ENCODE peak calls at places on chromosome 4, in nine cellular contexts. R is transverse colon, Y is HCT116, D is SK-N-SH, C is H1, I is HepG2, B is upper lobe of left lung, T is spleen, N is stomach. S is an unnamed sample. For H3K9me3, the result is how much of the 10 kb centered on the place peaks cover.

GRCh38 chr4:85113706-85114105 is 147.2 kb upstream of the WDFY3 start:
- DNase-seq in D (no peak), R (no peak), Y (no peak), B (no peak), C (no peak), N (no peak), I (no peak), T (no peak), S (no peak)

GRCh38 chr4:76698141-76698540 is 199.8 kb downstream of the SOWAHB start:
- DNase-seq in B (no peak), I (no peak), N (no peak), T (no peak), D (no peak), Y (no peak), C (no peak), R (no peak), S (no peak)

GRCh38 chr4:141391293-141391692 is 170.6 kb downstream of the ZNF330 start:
- DNase-seq in B (no peak), D (no peak), N (no peak), C (no peak), Y (no peak), R (no peak), T (no peak), I (no peak), S (no peak)

GRCh38 chr4:75916091-75916661 is 13.9 kb upstream of the PPEF2 start:
- DNase-seq in D (peak), R (peak), Y (peak), C (no peak), B (no peak), I (peak), T (no peak), N (no peak), S (no peak)

GRCh38 chr4:180156684-180157083 is 2086.5 kb upstream of the TENM3 start:
- DNase-seq in Y (no peak), R (no peak), I (no peak), B (no peak), N (no peak), T (no peak), D (no peak), C (no peak), S (no peak)

GRCh38 chr4:126405369-126405982 is 1090.7 kb downstream of the FAT4 start:
- DNase-seq in D (no peak), N (no peak), T (no peak), I (peak), Y (no peak), B (no peak), C (no peak), R (no peak), S (no peak)

GRCh38 chr4:123396294-123397275 is at the start of gene SPRY1:
- DNase-seq in R (peak), Y (peak), N (peak), I (peak), D (peak), C (peak), B (no peak), T (peak), S (peak)

GRCh38 chr4:6241062-6241845 is 28.4 kb upstream of the WFS1 start:
- DNase-seq in Y (no peak), D (no peak), I (no peak), B (no peak), N (no peak), T (peak), R (no peak), C (no peak), S (peak)

GRCh38 chr4:6751611-6752485 is 30.7 kb upstream of the KIAA0232 start:
- DNase-seq in R (no peak), D (no peak), N (no peak), C (no peak), T (no peak), I (no peak), B (no peak), Y (no peak), S (no peak)

GRCh38 chr4:123569541-123569940 is 172.9 kb downstream of the SPRY1 start:
- DNase-seq in D (no peak), N (no peak), I (no peak), Y (no peak), R (no peak), B (no peak), C (no peak), T (no peak), S (no peak)

GRCh38 chr4:139645458-139645857 is 20.2 kb upstream of the MGST2 start:
- DNase-seq in B (no peak), D (no peak), T (no peak), I (no peak), C (no peak), Y (no peak), N (peak), R (no peak), S (no peak)

GRCh38 chr4:43132010-43132582 is 239.6 kb downstream of the GRXCR1 start:
- DNase-seq in N (peak), C (no peak), B (peak), R (peak), I (peak), Y (peak), D (peak), T (peak), S (no peak)

GRCh38 chr4:56986192-56986591 is 7.5 kb downstream of the POLR2B start:
- DNase-seq in T (no peak), R (no peak), I (no peak), C (no peak), N (no peak), B (no peak), Y (no peak), D (no peak), S (no peak)

GRCh38 chr4:37977471-37978452 is 17.6 kb downstream of the PTTG2 start:
- DNase-seq in T (peak), N (peak), I (peak), Y (peak), C (no peak), B (peak), D (peak), R (peak), S (peak)

GRCh38 chr4:95510145-95510544 is 38.6 kb downstream of the UNC5C start:
- DNase-seq in Y (no peak), C (no peak), D (no peak), R (no peak), N (no peak), T (no peak), I (peak), B (no peak), S (no peak)

GRCh38 chr4:56698329-56698728 is 17.2 kb upstream of the HOPX start:
- DNase-seq in T (no peak), N (no peak), R (no peak), Y (no peak), D (no peak), C (no peak), I (no peak), B (no peak), S (no peak)

GRCh38 chr4:110636231-110636676 is 13.4 kb upstream of the PITX2 start:
- DNase-seq in N (no peak), B (no peak), C (no peak), I (no peak), T (no peak), D (no peak), R (no peak), Y (peak), S (no peak)

GRCh38 chr4:94686086-94686485 is 71.7 kb upstream of the BMPR1B start:
- DNase-seq in Y (no peak), R (no peak), B (no peak), D (no peak), T (no peak), I (no peak), N (no peak), C (no peak), S (no peak)

GRCh38 chr4:26410385-26411293 is 79.6 kb downstream of the CCKAR start:
- DNase-seq in N (no peak), R (no peak), T (no peak), Y (no peak), B (no peak), C (no peak), D (peak), I (peak), S (no peak)

GRCh38 chr4:7759635-7760034 is 180.0 kb downstream of the AFAP1 start:
- DNase-seq in Y (no peak), C (no peak), I (no peak), N (no peak), R (no peak), T (peak), D (no peak), B (no peak), S (no peak)

GRCh38 chr4:20883677-20884076 is 183.4 kb downstream of the PACRGL start:
- DNase-seq in D (peak), Y (no peak), C (no peak), N (no peak), T (no peak), I (no peak), R (no peak), B (no peak), S (no peak)

GRCh38 chr4:74018771-74019170 is 19.7 kb downstream of the CXCL3 start:
- DNase-seq in D (no peak), N (no peak), T (no peak), R (no peak), B (no peak), C (no peak), I (no peak), Y (no peak), S (no peak)

GRCh38 chr4:33063238-33063637 is 2343.1 kb downstream of the PCDH7 start:
- DNase-seq in C (no peak), N (no peak), I (no peak), R (no peak), D (no peak), Y (no peak), B (no peak), T (no peak), S (no peak)

GRCh38 chr4:88219099-88219498 is 60.7 kb upstream of the ABCG2 start:
- DNase-seq in D (peak), T (no peak), B (no peak), I (peak), R (no peak), Y (peak), C (no peak), N (no peak), S (no peak)

GRCh38 chr4:74376888-74377483 is 12.0 kb downstream of the EREG start:
- DNase-seq in Y (no peak), T (no peak), N (no peak), R (no peak), D (peak), B (no peak), C (no peak), I (peak), S (no peak)

GRCh38 chr4:33914386-33914785 is 2329.9 kb downstream of the ARAP2 start:
- DNase-seq in D (no peak), T (no peak), Y (no peak), I (no peak), N (no peak), R (no peak), B (no peak), C (no peak), S (no peak)

GRCh38 chr4:3059896-3060295 is 14.4 kb downstream of the HTT-AS start:
- DNase-seq in C (no peak), T (no peak), Y (no peak), N (no peak), B (no peak), R (no peak), I (no peak), D (no peak), S (no peak)
- H3K9me3 ChIP-seq in C (under half), T (under half), Y (under half), N (under half), B (under half), R (under half), I (under half), D (under half), S (under half)

GRCh38 chr4:4270529-4270928 is 19.4 kb downstream of the LYAR start:
- DNase-seq in R (no peak), N (no peak), C (no peak), B (no peak), Y (no peak), D (no peak), T (no peak), I (no peak), S (no peak)
- H3K4me3 ChIP-seq in R (no peak), N (no peak), C (no peak), B (no peak), Y (no peak), D (no peak), T (no peak), I (no peak), S (no peak)

GRCh38 chr4:40606239-40606767 is 23.4 kb downstream of the RBM47 start:
- DNase-seq in T (no peak), B (peak), I (no peak), R (no peak), N (no peak), C (no peak), D (no peak), Y (no peak), S (no peak)

GRCh38 chr4:40596522-40596921 is 33.1 kb downstream of the RBM47 start:
- DNase-seq in N (no peak), C (no peak), Y (no peak), I (no peak), T (no peak), B (no peak), R (no peak), D (no peak), S (no peak)

GRCh38 chr4:40603281-40603680 is 26.4 kb downstream of the RBM47 start:
- DNase-seq in N (no peak), C (no peak), I (no peak), Y (no peak), R (no peak), T (no peak), D (no peak), B (no peak), S (no peak)

GRCh38 chr4:40599431-40599830 is 30.2 kb downstream of the RBM47 start:
- DNase-seq in T (no peak), C (no peak), Y (no peak), N (no peak), I (no peak), D (no peak), B (no peak), R (no peak), S (no peak)

GRCh38 chr4:40601641-40602040 is 28.0 kb downstream of the RBM47 start:
- DNase-seq in T (no peak), N (peak), C (no peak), I (no peak), D (no peak), B (no peak), R (no peak), Y (no peak), S (no peak)
- TF ChIP-seq POLR2AphosphoS5 in T (peak), N (peak), C (no peak), I (no peak), D (no peak), B (no peak), R (no peak), Y (no peak), S (no peak)

GRCh38 chr4:129059028-129059427 is 34.3 kb downstream of the SCLT1 start:
- DNase-seq in R (no peak), D (no peak), B (no peak), T (no peak), C (no peak), I (no peak), Y (no peak), N (no peak), S (no peak)
- H3K9me3 ChIP-seq in R (half or more), D (under half), B (under half), T (under half), C (half or more), I (half or more), Y (under half), N (half or more), S (under half)

GRCh38 chr4:185123479-185123878 is 19.6 kb upstream of the SLC25A4 start:
- DNase-seq in C (no peak), D (no peak), B (no peak), Y (no peak), N (no peak), I (no peak), T (no peak), R (no peak), S (no peak)

GRCh38 chr4:185122681-185123345 is 20.3 kb upstream of the SLC25A4 start:
- DNase-seq in Y (no peak), B (no peak), C (no peak), R (no peak), I (no peak), T (no peak), N (no peak), D (no peak), S (no peak)

GRCh38 chr4:185127021-185127925 is 15.8 kb upstream of the SLC25A4 start:
- DNase-seq in I (no peak), C (no peak), D (peak), R (no peak), N (no peak), Y (no peak), B (peak), T (no peak), S (no peak)

GRCh38 chr4:185134176-185134869 is 8.7 kb upstream of the SLC25A4 start:
- DNase-seq in D (peak), Y (peak), C (no peak), N (no peak), R (no peak), T (no peak), I (peak), B (no peak), S (no peak)

GRCh38 chr4:185128272-185129119 is 14.6 kb upstream of the SLC25A4 start:
- DNase-seq in Y (no peak), B (peak), I (no peak), R (peak), T (no peak), D (peak), N (no peak), C (no peak), S (no peak)
- H3K4me3 ChIP-seq in Y (no peak), B (peak), I (peak), R (peak), T (peak), D (peak), N (peak), C (peak), S (peak)